ENCODE peak calls at places on chromosomes 12 and 14, in six cellular contexts. One of them, this sample, is unnamed.

GRCh38 chr14:61598980-61599379 is 96.3 kb upstream of the HIF1A start:
- DNase-seq in mesothelial cell of epicardium: no peak
- DNase-seq in NCI-H1436: no peak
- DNase-seq in coronary artery: no peak
- DNase-seq in ecto neural progenitor cell: no peak
- DNase-seq in germinal center: no peak
- DNase-seq in this sample: no peak

GRCh38 chr14:20681348-20682126 is 2.8 kb upstream of the RNASE4 start:
- DNase-seq in mesothelial cell of epicardium: peak
- DNase-seq in NCI-H1436: peak
- DNase-seq in coronary artery: peak
- DNase-seq in ecto neural progenitor cell: peak
- DNase-seq in germinal center: peak
- DNase-seq in this sample: peak

GRCh38 chr14:49939884-49940510 is 47.1 kb downstream of the ARF6 start:
- DNase-seq in mesothelial cell of epicardium: no peak
- DNase-seq in NCI-H1436: no peak
- DNase-seq in coronary artery: no peak
- DNase-seq in ecto neural progenitor cell: no peak
- DNase-seq in germinal center: no peak
- DNase-seq in this sample: no peak

GRCh38 chr12:104844123-104844522 is 114.0 kb downstream of the SLC41A2 start:
- DNase-seq in mesothelial cell of epicardium: no peak
- DNase-seq in NCI-H1436: no peak
- DNase-seq in coronary artery: no peak
- DNase-seq in ecto neural progenitor cell: no peak
- DNase-seq in germinal center: no peak
- DNase-seq in this sample: no peak

GRCh38 chr12:4454315-4454860 is 8.8 kb upstream of the FGF6 start:
- DNase-seq in mesothelial cell of epicardium: no peak
- DNase-seq in NCI-H1436: no peak
- DNase-seq in coronary artery: no peak
- DNase-seq in ecto neural progenitor cell: no peak
- DNase-seq in germinal center: no peak
- DNase-seq in this sample: no peak

GRCh38 chr12:60070541-60070940 is 474.7 kb downstream of the SLC16A7 start:
- DNase-seq in mesothelial cell of epicardium: no peak
- DNase-seq in NCI-H1436: no peak
- DNase-seq in coronary artery: no peak
- DNase-seq in ecto neural progenitor cell: no peak
- DNase-seq in germinal center: no peak
- DNase-seq in this sample: no peak

GRCh38 chr12:33994857-33995808 is 27.2 kb upstream of the ALG10 start:
- DNase-seq in mesothelial cell of epicardium: no peak
- DNase-seq in NCI-H1436: no peak
- DNase-seq in coronary artery: no peak
- DNase-seq in ecto neural progenitor cell: no peak
- DNase-seq in germinal center: no peak
- DNase-seq in this sample: no peak

GRCh38 chr14:57533214-57533613 is 39.6 kb upstream of the CCDC198 start:
- DNase-seq in mesothelial cell of epicardium: no peak
- DNase-seq in NCI-H1436: no peak
- DNase-seq in coronary artery: no peak
- DNase-seq in ecto neural progenitor cell: no peak
- DNase-seq in germinal center: peak
- DNase-seq in this sample: no peak

GRCh38 chr12:49368240-49368600 is 958 bp downstream of the SPATS2 start:
- DNase-seq in mesothelial cell of epicardium: no peak
- DNase-seq in NCI-H1436: no peak
- DNase-seq in coronary artery: no peak
- DNase-seq in ecto neural progenitor cell: no peak
- DNase-seq in germinal center: no peak
- DNase-seq in this sample: no peak

GRCh38 chr14:75182820-75183219 is 6.4 kb upstream of the TMED10 start:
- DNase-seq in mesothelial cell of epicardium: no peak
- DNase-seq in NCI-H1436: no peak
- DNase-seq in coronary artery: no peak
- DNase-seq in ecto neural progenitor cell: no peak
- DNase-seq in germinal center: no peak
- DNase-seq in this sample: no peak

GRCh38 chr12:82527165-82527780 is 159.4 kb upstream of the TMTC2 start:
- DNase-seq in mesothelial cell of epicardium: no peak
- DNase-seq in NCI-H1436: peak
- DNase-seq in coronary artery: no peak
- DNase-seq in ecto neural progenitor cell: no peak
- DNase-seq in germinal center: peak
- DNase-seq in this sample: no peak

GRCh38 chr14:58941666-58942065 is 246.8 kb upstream of the DAAM1 start:
- DNase-seq in mesothelial cell of epicardium: no peak
- DNase-seq in NCI-H1436: no peak
- DNase-seq in coronary artery: no peak
- DNase-seq in ecto neural progenitor cell: no peak
- DNase-seq in germinal center: no peak
- DNase-seq in this sample: no peak